ENCODE peak calls at places on chromosomes 5 and 9, in four cellular contexts. L, F, V and Q are unnamed samples.

GRCh38 chr9:127397722-127398647 is 1.0 kb downstream of the SLC2A8 start:
- DNase-seq in L (peak), F (peak), V (peak), Q (peak)

GRCh38 chr5:102722930-102723329 is 32.2 kb upstream of the PAM start:
- DNase-seq in L (no peak), F (peak), V (peak), Q (no peak)

GRCh38 chr5:161023591-161023990 is 171.6 kb upstream of the ATP10B start:
- DNase-seq in L (no peak), F (no peak), V (no peak), Q (no peak)

GRCh38 chr9:4297795-4298254 is 2.0 kb downstream of the GLIS3 start:
- DNase-seq in L (peak), F (peak), V (peak), Q (peak)

GRCh38 chr9:133711428-133712220 is 26.5 kb downstream of the SARDH start:
- DNase-seq in L (no peak), F (no peak), V (peak), Q (no peak)

GRCh38 chr5:219492-219891 is 1.4 kb downstream of the SDHA start:
- DNase-seq in L (peak), F (no peak), V (peak), Q (no peak)

GRCh38 chr5:57338068-57338848 is 144.4 kb downstream of the ACTBL2 start:
- DNase-seq in L (no peak), F (no peak), V (peak), Q (no peak)

GRCh38 chr9:126491256-126491879 is 122.4 kb upstream of the LMX1B start:
- DNase-seq in L (peak), F (no peak), V (peak), Q (no peak)

GRCh38 chr5:180648658-180649296 is 623 bp downstream of the FLT4 start:
- DNase-seq in L (no peak), F (no peak), V (no peak), Q (no peak)

GRCh38 chr9:91943876-91944470 is 6.1 kb downstream of the ROR2 start:
- DNase-seq in L (no peak), F (no peak), V (no peak), Q (no peak)

GRCh38 chr9:126788631-126789349 is 16.1 kb upstream of the ZBTB43 start:
- DNase-seq in L (no peak), F (peak), V (peak), Q (no peak)

GRCh38 chr5:174699131-174699530 is 25.3 kb upstream of the MSX2 start:
- DNase-seq in L (no peak), F (no peak), V (no peak), Q (no peak)

GRCh38 chr9:37324691-37325490 is 97.6 kb upstream of the GRHPR start:
- DNase-seq in L (no peak), F (no peak), V (peak), Q (peak)

GRCh38 chr5:126454081-126454480 is 30.9 kb downstream of the GRAMD2B start:
- DNase-seq in L (no peak), F (no peak), V (peak), Q (no peak)

GRCh38 chr5:153654444-153654843 is 164.0 kb downstream of the GRIA1 start:
- DNase-seq in L (no peak), F (no peak), V (no peak), Q (no peak)

GRCh38 chr5:34038430-34038829 is 4.6 kb downstream of the C1QTNF3 start:
- DNase-seq in L (no peak), F (no peak), V (no peak), Q (no peak)

GRCh38 chr5:80653497-80653896 is 955 bp upstream of the MSH3 start:
- DNase-seq in L (no peak), F (no peak), V (no peak), Q (no peak)

GRCh38 chr9:134473353-134474057 is 147.2 kb downstream of the RXRA start:
- DNase-seq in L (no peak), F (no peak), V (no peak), Q (no peak)

GRCh38 chr5:30968971-30969370 is 224.5 kb upstream of the CDH6 start:
- DNase-seq in L (no peak), F (no peak), V (peak), Q (no peak)

GRCh38 chr9:93292664-93293328 is 108.9 kb downstream of the WNK2 start:
- DNase-seq in L (no peak), F (no peak), V (no peak), Q (no peak)